ENCODE peak calls at places on chromosomes 1 and 21, in seven cellular contexts. One of them, this sample, is unnamed.

GRCh38 chr1:70156529-70157120 is 48.8 kb downstream of the LRRC40 start:
- DNase-seq in left colon: no peak
- DNase-seq in IMR-90: peak; percentile 48
- DNase-seq in epithelial cell of esophagus: peak; percentile 38
- DNase-seq in C1 segment of cervical spinal cord: no peak
- DNase-seq in NCI-H1048: no peak
- DNase-seq in left cardiac atrium: no peak
- DNase-seq in this sample: peak; percentile 54

GRCh38 chr21:35075546-35075945 is 26.4 kb upstream of the RUNX1 start:
- DNase-seq in left colon: no peak
- DNase-seq in IMR-90: peak; percentile 82
- DNase-seq in epithelial cell of esophagus: peak; percentile 81
- DNase-seq in C1 segment of cervical spinal cord: peak; percentile 4
- DNase-seq in NCI-H1048: no peak
- DNase-seq in left cardiac atrium: peak; percentile 31
- DNase-seq in this sample: peak; percentile 48

GRCh38 chr1:202135221-202135721 is 9.3 kb downstream of the ARL8A start:
- DNase-seq in left colon: no peak
- DNase-seq in IMR-90: peak; percentile 54
- DNase-seq in epithelial cell of esophagus: peak; percentile 66
- DNase-seq in C1 segment of cervical spinal cord: peak; percentile 51
- DNase-seq in NCI-H1048: peak; percentile 43
- DNase-seq in left cardiac atrium: peak; percentile 64
- DNase-seq in this sample: peak; percentile 39

GRCh38 chr1:53108646-53109580 is 33.5 kb downstream of the SLC1A7 start:
- DNase-seq in left colon: no peak
- DNase-seq in IMR-90: peak; percentile 65
- DNase-seq in epithelial cell of esophagus: peak; percentile 53
- DNase-seq in C1 segment of cervical spinal cord: no peak
- DNase-seq in NCI-H1048: no peak
- DNase-seq in left cardiac atrium: no peak
- DNase-seq in this sample: no peak

GRCh38 chr1:172154571-172154970 is 265.9 kb upstream of the C1orf105 start:
- DNase-seq in left colon: no peak
- DNase-seq in IMR-90: peak; percentile 89
- DNase-seq in epithelial cell of esophagus: peak; percentile 74
- DNase-seq in C1 segment of cervical spinal cord: no peak
- DNase-seq in NCI-H1048: no peak
- DNase-seq in left cardiac atrium: no peak
- DNase-seq in this sample: peak; percentile 68

GRCh38 chr1:230359992-230360391 is 66.1 kb downstream of the PGBD5 start:
- DNase-seq in left colon: no peak
- DNase-seq in IMR-90: peak; percentile 80
- DNase-seq in epithelial cell of esophagus: peak; percentile 67
- DNase-seq in C1 segment of cervical spinal cord: no peak
- DNase-seq in NCI-H1048: no peak
- DNase-seq in left cardiac atrium: no peak
- DNase-seq in this sample: peak; percentile 68

GRCh38 chr1:169483500-169483966 is 2.2 kb downstream of the SLC19A2 start:
- DNase-seq in left colon: peak; percentile 28
- DNase-seq in IMR-90: peak; percentile 79
- DNase-seq in epithelial cell of esophagus: peak; percentile 68
- DNase-seq in C1 segment of cervical spinal cord: no peak
- DNase-seq in NCI-H1048: no peak
- DNase-seq in left cardiac atrium: no peak
- DNase-seq in this sample: no peak

GRCh38 chr1:209323743-209324142 is 259.8 kb upstream of the CAMK1G start:
- DNase-seq in left colon: no peak
- DNase-seq in IMR-90: no peak
- DNase-seq in epithelial cell of esophagus: peak; percentile 89
- DNase-seq in C1 segment of cervical spinal cord: no peak
- DNase-seq in NCI-H1048: no peak
- DNase-seq in left cardiac atrium: no peak
- DNase-seq in this sample: peak; percentile 73

GRCh38 chr1:72567511-72567910 is 285.2 kb upstream of the NEGR1 start:
- DNase-seq in left colon: no peak
- DNase-seq in IMR-90: peak; percentile 3
- DNase-seq in epithelial cell of esophagus: no peak
- DNase-seq in C1 segment of cervical spinal cord: no peak
- DNase-seq in NCI-H1048: no peak
- DNase-seq in left cardiac atrium: no peak
- DNase-seq in this sample: no peak

GRCh38 chr1:22808186-22808845 is 97.7 kb downstream of the EPHB2 start:
- DNase-seq in left colon: no peak
- DNase-seq in IMR-90: peak; percentile 88
- DNase-seq in epithelial cell of esophagus: peak; percentile 73
- DNase-seq in C1 segment of cervical spinal cord: no peak
- DNase-seq in NCI-H1048: no peak
- DNase-seq in left cardiac atrium: no peak
- DNase-seq in this sample: peak; percentile 79

GRCh38 chr1:221887091-221887746 is 145.3 kb upstream of the DUSP10 start:
- DNase-seq in left colon: peak; percentile 42
- DNase-seq in IMR-90: peak; percentile 88
- DNase-seq in epithelial cell of esophagus: peak; percentile 99
- DNase-seq in C1 segment of cervical spinal cord: peak; percentile 50
- DNase-seq in NCI-H1048: no peak
- DNase-seq in left cardiac atrium: peak; percentile 77
- DNase-seq in this sample: peak; percentile 100

GRCh38 chr1:93735722-93736121 is 54.1 kb upstream of the BCAR3 start:
- DNase-seq in left colon: no peak
- DNase-seq in IMR-90: peak; percentile 90
- DNase-seq in epithelial cell of esophagus: peak; percentile 63
- DNase-seq in C1 segment of cervical spinal cord: no peak
- DNase-seq in NCI-H1048: no peak
- DNase-seq in left cardiac atrium: no peak
- DNase-seq in this sample: peak; percentile 81

GRCh38 chr1:48036693-48037386 is 39.7 kb upstream of the TRABD2B start:
- DNase-seq in left colon: no peak
- DNase-seq in IMR-90: peak; percentile 7
- DNase-seq in epithelial cell of esophagus: peak; percentile 26
- DNase-seq in C1 segment of cervical spinal cord: no peak
- DNase-seq in NCI-H1048: no peak
- DNase-seq in left cardiac atrium: no peak
- DNase-seq in this sample: peak; percentile 79

GRCh38 chr1:155911156-155912055 is at the start of gene RIT1:
- DNase-seq in left colon: peak; percentile 90
- DNase-seq in IMR-90: peak; percentile 72
- DNase-seq in epithelial cell of esophagus: peak; percentile 79
- DNase-seq in C1 segment of cervical spinal cord: peak; percentile 74
- DNase-seq in NCI-H1048: peak; percentile 30
- DNase-seq in left cardiac atrium: peak; percentile 91
- DNase-seq in this sample: peak; percentile 69

GRCh38 chr1:242178924-242179708 is 180.2 kb upstream of the MAP1LC3C start:
- DNase-seq in left colon: no peak
- DNase-seq in IMR-90: no peak
- DNase-seq in epithelial cell of esophagus: no peak
- DNase-seq in C1 segment of cervical spinal cord: peak; percentile 4
- DNase-seq in NCI-H1048: no peak
- DNase-seq in left cardiac atrium: no peak
- DNase-seq in this sample: no peak

GRCh38 chr1:154812911-154813816 is 56.9 kb downstream of the KCNN3 start:
- DNase-seq in left colon: no peak
- DNase-seq in IMR-90: peak; percentile 18
- DNase-seq in epithelial cell of esophagus: peak; percentile 84
- DNase-seq in C1 segment of cervical spinal cord: peak; percentile 34
- DNase-seq in NCI-H1048: no peak
- DNase-seq in left cardiac atrium: peak; percentile 68
- DNase-seq in this sample: peak; percentile 81

GRCh38 chr1:217889401-217889800 is 258.3 kb downstream of the SPATA17 start:
- DNase-seq in left colon: no peak
- DNase-seq in IMR-90: peak; percentile 2
- DNase-seq in epithelial cell of esophagus: peak; percentile 4
- DNase-seq in C1 segment of cervical spinal cord: no peak
- DNase-seq in NCI-H1048: no peak
- DNase-seq in left cardiac atrium: peak; percentile 22
- DNase-seq in this sample: no peak

GRCh38 chr1:165452336-165453130 is 7.6 kb upstream of the RXRG start:
- DNase-seq in left colon: no peak
- DNase-seq in IMR-90: no peak
- DNase-seq in epithelial cell of esophagus: no peak
- DNase-seq in C1 segment of cervical spinal cord: no peak
- DNase-seq in NCI-H1048: no peak
- DNase-seq in left cardiac atrium: no peak
- DNase-seq in this sample: no peak

This sample was measured in mammary epithelial cell.